ENCODE peak calls at places on chromosomes 3 and 15, in eight cellular contexts. K, G, Q, X, R, O, I and Z are unnamed samples.
A peak's percentile ranks its signal among the peaks of the same experiment; 100 is the strongest.

GRCh38 chr3:32817195-32817560 is 619 bp upstream of the TRIM71 start:
- DNase-seq in K (no peak), G (no peak), Q (no peak), X (no peak), R (no peak), O (no peak), I (no peak), Z (no peak)

GRCh38 chr15:51132384-51133139 is 37.9 kb upstream of the TNFAIP8L3 start:
- DNase-seq in K (peak; percentile 51), G (peak; percentile 29), Q (no peak), X (peak; percentile 96), R (peak; percentile 69), O (peak; percentile 63), I (no peak), Z (peak; percentile 97)

GRCh38 chr3:150734795-150735119 is 28.2 kb downstream of the SIAH2 start:
- DNase-seq in K (no peak), G (no peak), Q (no peak), X (no peak), R (no peak), O (no peak), I (no peak), Z (no peak)

GRCh38 chr3:136577791-136578190 is 174.4 kb downstream of the STAG1 start:
- DNase-seq in K (no peak), G (no peak), Q (no peak), X (no peak), R (no peak), O (no peak), I (no peak), Z (no peak)

GRCh38 chr3:36443042-36443686 is 62.9 kb downstream of the STAC start:
- DNase-seq in K (no peak), G (no peak), Q (no peak), X (no peak), R (no peak), O (no peak), I (no peak), Z (no peak)

GRCh38 chr3:52402706-52403270 is 42.1 kb downstream of the SEMA3G start:
- DNase-seq in K (no peak), G (no peak), Q (no peak), X (no peak), R (no peak), O (no peak), I (no peak), Z (no peak)

GRCh38 chr3:19216669-19217337 is 68.5 kb downstream of the KCNH8 start:
- DNase-seq in K (peak; percentile 56), G (peak; percentile 3), Q (no peak), X (no peak), R (no peak), O (no peak), I (no peak), Z (no peak)

GRCh38 chr3:36124118-36124796 is 256.0 kb upstream of the STAC start:
- DNase-seq in K (no peak), G (peak; percentile 74), Q (peak; percentile 22), X (peak; percentile 63), R (peak; percentile 67), O (peak; percentile 18), I (no peak), Z (peak; percentile 20)

GRCh38 chr3:61876797-61877196 is 315.4 kb downstream of the PTPRG start:
- DNase-seq in K (no peak), G (no peak), Q (no peak), X (no peak), R (no peak), O (no peak), I (no peak), Z (no peak)

GRCh38 chr3:61875073-61875472 is 313.7 kb downstream of the PTPRG start:
- DNase-seq in K (no peak), G (peak; percentile 33), Q (no peak), X (peak; percentile 22), R (no peak), O (no peak), I (peak; percentile 31), Z (peak; percentile 9)

GRCh38 chr3:61875488-61875887 is 314.1 kb downstream of the PTPRG start:
- DNase-seq in K (no peak), G (no peak), Q (no peak), X (no peak), R (no peak), O (no peak), I (no peak), Z (no peak)

GRCh38 chr3:61875976-61876671 is 314.8 kb downstream of the PTPRG start:
- DNase-seq in K (no peak), G (no peak), Q (no peak), X (no peak), R (no peak), O (no peak), I (no peak), Z (no peak)

DNA sequence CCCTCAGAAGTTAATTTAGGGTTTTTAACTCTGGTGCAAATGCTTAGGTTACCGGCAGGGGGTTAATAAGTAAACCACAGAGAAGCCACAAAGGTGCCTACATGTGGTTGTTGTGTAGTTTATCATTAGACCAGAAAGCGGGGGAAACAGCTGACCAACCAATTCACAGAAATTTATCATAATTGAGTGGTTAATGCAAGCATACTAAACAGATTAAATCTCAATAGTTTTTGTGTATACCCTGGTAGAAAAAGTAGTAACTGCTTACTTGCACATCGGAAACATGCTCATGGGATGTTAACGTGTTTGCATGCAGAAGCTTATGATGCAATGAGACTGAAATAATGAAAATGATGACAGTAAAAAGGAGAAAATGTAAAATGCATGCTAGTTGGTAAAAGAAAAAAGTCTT is 316.0 kb downstream of the PTPRG start:
- DNase-seq in K (no peak), G (peak; percentile 11), Q (no peak), X (no peak), R (no peak), O (no peak), I (no peak), Z (peak; percentile 33)
- TF ChIP-seq CTCF in K (no peak), G (peak; percentile 13), Q (peak; percentile 58), X (peak; percentile 19), R (no peak), O (no peak), I (no peak), Z (no peak)

GRCh38 chr3:111068574-111068973 is 3.0 kb upstream of the NECTIN3 start:
- DNase-seq in K (no peak), G (no peak), Q (no peak), X (no peak), R (no peak), O (no peak), I (no peak), Z (no peak)

GRCh38 chr3:111069974-111070751 is 1.5 kb upstream of the NECTIN3 start:
- DNase-seq in K (no peak), G (no peak), Q (no peak), X (no peak), R (no peak), O (peak; percentile 1), I (no peak), Z (no peak)

GRCh38 chr3:111071257-111072015 is at the start of gene NECTIN3:
- DNase-seq in K (peak; percentile 89), G (peak; percentile 86), Q (peak; percentile 88), X (peak; percentile 97), R (peak; percentile 97), O (peak; percentile 85), I (peak; percentile 93), Z (peak; percentile 99)

GRCh38 chr3:111072016-111072891 is 638 bp downstream of the NECTIN3 start:
- DNase-seq in K (no peak), G (peak; percentile 10), Q (peak; percentile 34), X (peak; percentile 31), R (peak; percentile 14), O (peak; percentile 18), I (no peak), Z (peak; percentile 59)

DNA sequence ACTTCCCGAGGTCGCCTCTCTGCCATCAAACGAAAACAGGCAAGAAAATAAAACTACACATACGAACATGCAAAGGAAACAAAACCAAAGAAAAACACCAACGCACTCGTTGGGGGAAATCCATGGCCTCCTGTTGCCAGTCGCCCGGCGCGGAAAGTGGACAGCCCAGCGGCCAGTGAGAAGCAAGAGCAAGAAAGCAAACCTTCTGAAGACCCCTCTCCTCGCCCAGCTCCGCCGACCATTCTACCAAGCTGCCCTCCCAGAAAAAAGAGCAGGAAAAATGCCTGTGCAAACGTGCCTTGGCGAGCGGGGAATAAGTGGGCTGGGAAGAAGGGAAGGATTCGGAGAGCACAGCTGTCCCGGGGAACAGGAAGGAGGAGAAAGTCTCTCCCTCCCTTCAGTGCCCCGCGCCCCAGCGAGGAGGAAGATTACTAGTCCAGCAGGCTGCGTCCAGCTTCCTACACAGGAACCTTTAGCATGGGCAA is 802 bp upstream of the NECTIN3 start:
- DNase-seq in K (no peak), G (peak; percentile 41), Q (no peak), X (peak; percentile 74), R (no peak), O (peak; percentile 34), I (no peak), Z (no peak)
- TF ChIP-seq CTCF in K (no peak), G (no peak), Q (no peak), X (peak; percentile 12), R (no peak), O (no peak), I (no peak), Z (no peak)

GRCh38 chr15:28272587-28272986 is 49.4 kb downstream of the HERC2 start:
- DNase-seq in K (no peak), G (no peak), Q (no peak), X (no peak), R (no peak), O (no peak), I (no peak), Z (no peak)

GRCh38 chr15:28271697-28272250 is 50.2 kb downstream of the HERC2 start:
- DNase-seq in K (no peak), G (no peak), Q (no peak), X (no peak), R (no peak), O (no peak), I (no peak), Z (no peak)

GRCh38 chr15:28274211-28274610 is 47.8 kb downstream of the HERC2 start:
- DNase-seq in K (no peak), G (no peak), Q (no peak), X (no peak), R (no peak), O (no peak), I (no peak), Z (no peak)

GRCh38 chr15:28274635-28275034 is 47.3 kb downstream of the HERC2 start:
- DNase-seq in K (no peak), G (no peak), Q (no peak), X (no peak), R (no peak), O (no peak), I (no peak), Z (no peak)

DNA sequence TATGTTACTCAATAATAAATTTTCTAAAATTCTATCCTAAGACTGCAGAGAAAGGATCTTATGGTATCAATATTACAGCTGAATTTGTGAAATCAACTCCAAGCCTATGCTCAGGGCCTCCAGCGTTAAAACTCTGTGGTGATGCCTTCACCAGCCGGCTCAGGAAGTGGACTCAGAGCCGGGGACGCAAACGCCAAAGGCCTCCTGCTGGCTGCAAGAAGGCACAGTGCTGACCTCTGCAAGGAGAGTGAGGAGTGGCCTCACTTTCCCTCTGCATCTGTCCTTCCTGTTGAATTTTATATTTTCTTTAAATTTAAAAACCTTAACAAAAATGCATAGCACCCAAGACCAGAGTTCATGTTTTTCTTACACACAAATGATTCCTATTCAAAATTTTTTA is 48.5 kb downstream of the HERC2 start:
- DNase-seq in K (no peak), G (no peak), Q (no peak), X (peak; percentile 42), R (peak; percentile 19), O (no peak), I (no peak), Z (peak; percentile 7)
- TF ChIP-seq CTCF in K (no peak), G (no peak), Q (peak; percentile 54), X (peak; percentile 75), R (no peak), O (no peak), I (no peak), Z (peak; percentile 6)

DNA sequence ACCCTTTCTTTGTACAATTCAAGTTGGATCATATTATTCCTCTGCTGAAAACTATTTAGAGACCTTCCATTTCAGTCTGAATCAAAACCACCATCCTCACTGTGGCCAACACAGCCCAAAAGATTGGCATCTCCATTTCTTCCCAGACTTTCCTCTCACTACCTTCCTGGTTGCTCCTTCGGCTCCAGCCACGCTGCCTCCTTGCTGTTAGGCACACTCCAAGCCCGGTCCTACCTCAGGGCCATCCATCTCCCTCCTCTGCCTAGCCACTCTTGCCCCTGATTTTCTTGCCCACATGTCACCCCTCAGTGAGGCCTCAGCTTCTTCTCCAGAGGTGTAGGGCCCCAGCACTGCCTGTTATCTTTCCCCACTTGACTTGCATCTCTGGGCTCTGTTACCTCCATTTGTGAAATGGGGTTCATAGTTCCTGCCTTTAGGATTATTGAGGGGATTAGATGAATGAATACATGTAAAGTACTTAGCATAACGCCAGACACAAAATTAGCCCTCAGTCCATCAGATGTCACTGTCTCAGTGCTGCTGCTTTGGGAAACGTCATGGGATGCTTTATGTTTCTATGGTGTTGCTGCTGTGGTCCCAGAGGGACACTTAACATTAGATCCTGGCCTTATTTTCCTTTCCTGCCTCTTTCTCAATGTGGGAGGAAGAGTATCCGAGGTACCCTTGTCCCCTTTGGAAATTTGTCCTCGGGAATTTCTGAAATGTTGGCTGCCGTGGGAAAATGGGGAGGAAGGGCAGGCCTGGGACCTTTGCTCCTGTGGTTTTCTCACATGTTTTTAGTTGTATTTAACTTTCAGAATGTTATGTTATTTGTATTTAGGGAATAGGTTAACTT is 31.3 kb downstream of the SNRK start:
- DNase-seq in K (no peak), G (no peak), Q (no peak), X (peak; percentile 3), R (no peak), O (no peak), I (no peak), Z (no peak)
- TF ChIP-seq CTCF in K (no peak), G (no peak), Q (no peak), X (no peak), R (no peak), O (no peak), I (no peak), Z (no peak)